ENCODE peak calls at places on chromosomes 12 and 14, in ten cellular contexts. G is testis, V is transverse colon, A is H1, C is endothelial cell of umbilical vein, D is GM12892, S is stomach, N is vagina, X is K562, B is A549. I is an unnamed sample.

GRCh38 chr12:46617167-46617566 is 208.6 kb downstream of the SLC38A4 start:
- DNase-seq in S (no peak), A (no peak), N (no peak), B (no peak), D (no peak), C (no peak), V (peak; percentile 14), G (peak; percentile 44), X (no peak), I (no peak)

GRCh38 chr12:3930216-3930615 is 57.0 kb upstream of the PARP11 start:
- DNase-seq in S (no peak), A (no peak), X (no peak), B (no peak), V (no peak), C (no peak), G (no peak), D (no peak), N (no peak), I (no peak)

GRCh38 chr12:101539148-101539547 is 55.6 kb upstream of the MYBPC1 start:
- DNase-seq in S (no peak), C (no peak), B (no peak), A (no peak), N (no peak), X (no peak), D (no peak), G (peak; percentile 16), V (no peak), I (no peak)

GRCh38 chr12:8077207-8077606 is 4.9 kb upstream of the NECAP1 start:
- DNase-seq in D (no peak), X (no peak), N (no peak), C (peak; percentile 74), G (no peak), S (no peak), V (no peak), B (no peak), A (no peak), I (no peak)

GRCh38 chr12:57726151-57726883 is 12.2 kb downstream of the AGAP2 start:
- DNase-seq in X (no peak), G (peak; percentile 79), C (peak; percentile 74), D (peak; percentile 14), N (peak; percentile 84), V (peak; percentile 87), B (peak; percentile 97), S (peak; percentile 74), A (peak; percentile 65), I (peak; percentile 27)

GRCh38 chr12:113949321-113950305 is 16.5 kb downstream of the RBM19 start:
- DNase-seq in D (no peak), A (no peak), S (no peak), X (no peak), B (no peak), G (no peak), V (no peak), N (no peak), C (no peak), I (no peak)

GRCh38 chr14:74980746-74981661 is 21.7 kb upstream of the EIF2B2 start:
- DNase-seq in B (no peak), N (no peak), S (no peak), V (no peak), G (peak; percentile 10), C (peak; percentile 67), X (no peak), A (no peak), D (no peak), I (no peak)

GRCh38 chr12:33529810-33530209 is 90.2 kb upstream of the SYT10 start:
- DNase-seq in G (no peak), A (no peak), X (no peak), N (no peak), D (no peak), B (no peak), C (no peak), S (no peak), V (no peak), I (no peak)

DNA sequence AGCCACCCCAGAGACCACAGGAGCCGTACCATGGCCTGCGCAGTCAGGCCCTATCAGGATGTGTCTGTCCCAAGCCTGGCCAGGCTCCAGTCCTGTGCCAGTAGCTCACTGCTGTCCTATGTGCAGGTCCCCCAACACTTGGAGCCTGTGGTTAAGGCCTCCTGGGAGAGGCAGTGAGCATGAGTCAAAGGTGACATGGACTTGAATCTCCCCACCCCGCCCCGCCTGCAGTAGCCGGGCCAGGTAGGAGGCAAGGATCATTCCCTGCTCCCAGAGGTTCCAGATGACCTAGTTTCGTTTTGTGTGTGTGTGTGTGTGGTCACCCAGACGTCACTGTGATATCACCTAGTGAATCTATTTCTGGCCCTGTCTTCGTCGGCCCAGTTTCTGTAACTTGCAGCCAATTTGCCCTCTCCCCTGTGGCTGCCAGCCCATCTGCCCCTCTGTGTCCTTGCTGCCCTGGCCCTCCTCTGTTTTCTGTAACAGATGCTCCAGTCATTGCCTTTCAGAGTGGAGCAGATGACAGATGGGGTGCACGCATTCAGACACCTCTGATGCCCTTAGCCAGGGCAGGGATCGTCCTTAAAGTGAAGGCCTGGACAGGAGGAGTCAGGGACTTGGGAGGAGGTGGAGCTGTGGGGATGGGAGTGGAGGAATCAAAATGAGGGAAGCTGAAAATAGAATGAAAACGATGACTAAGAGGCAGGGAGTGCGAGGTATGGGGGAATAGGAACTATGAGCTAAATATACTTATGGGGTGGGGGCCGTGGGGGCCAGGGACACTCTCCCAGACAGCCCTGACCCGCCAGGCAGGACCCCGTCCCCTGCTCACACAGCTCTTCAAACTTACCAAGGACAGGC is 37.4 kb downstream of the SLC6A12 start:
- DNase-seq in D (no peak), X (no peak), C (no peak), B (no peak), V (peak; percentile 75), S (peak; percentile 56), N (no peak), G (peak; percentile 69), A (no peak), I (no peak)
- TF ChIP-seq POLR2A in D (no peak), X (no peak), C (no peak), B (no peak), V (no peak), S (no peak), N (no peak), G (no peak), A (no peak), I (no peak)

DNA sequence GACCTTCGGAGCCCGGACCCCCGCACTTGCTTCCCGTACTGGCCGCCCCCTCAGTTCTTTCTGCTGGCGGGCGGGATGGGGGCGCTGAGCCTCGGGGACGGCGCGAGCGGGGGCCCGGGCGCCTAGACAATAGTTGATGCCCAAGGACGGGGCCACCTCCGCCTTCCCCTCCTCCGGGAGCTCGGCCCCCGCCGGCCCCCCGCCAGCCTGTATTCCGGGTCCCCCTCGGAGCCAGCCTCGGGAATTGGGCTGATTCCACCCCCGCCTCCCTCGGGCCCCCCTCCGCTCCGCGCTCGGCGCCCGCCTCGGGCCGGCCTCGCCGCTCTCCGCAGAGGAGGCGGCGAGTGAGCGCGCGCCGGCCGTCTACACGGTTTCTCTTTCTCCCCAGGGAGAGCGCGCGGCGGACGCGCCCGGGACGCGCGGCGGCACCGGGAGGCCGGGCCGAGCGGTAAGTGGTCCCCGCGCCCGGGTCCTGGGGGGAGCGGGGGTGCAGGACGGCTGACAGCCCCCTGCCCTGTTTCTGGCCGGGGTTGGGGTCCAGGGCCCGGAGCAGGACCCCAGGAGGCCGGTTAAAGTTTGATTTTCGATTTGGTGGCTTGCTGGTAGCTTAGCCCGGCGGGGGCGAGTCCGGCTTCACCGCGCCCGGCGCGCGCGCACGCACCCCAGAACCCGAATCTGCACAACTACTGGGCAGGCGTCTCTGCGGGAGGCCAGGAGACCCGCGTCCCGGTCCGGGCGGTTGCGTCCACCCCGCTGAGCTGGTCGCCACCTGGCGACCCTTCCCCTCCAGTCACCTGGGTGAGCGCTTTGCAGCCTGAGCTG is 413.7 kb downstream of the PCNX1 start:
- DNase-seq in S (peak; percentile 73), B (peak; percentile 46), G (peak; percentile 51), C (peak; percentile 65), D (peak; percentile 45), X (peak; percentile 46), N (no peak), V (peak; percentile 67), A (no peak), I (peak; percentile 79)
- TF ChIP-seq POLR2A in S (no peak), B (no peak), G (no peak), C (no peak), D (no peak), X (no peak), N (peak; percentile 20), V (peak; percentile 29), A (peak; percentile 3), I (peak; percentile 55)

GRCh38 chr14:22493753-22494152 is 95.3 kb downstream of the DAD1 start:
- DNase-seq in A (no peak), D (no peak), V (no peak), B (no peak), C (no peak), G (no peak), N (no peak), X (no peak), S (no peak), I (no peak)

GRCh38 chr14:22492601-22493000 is 96.4 kb downstream of the DAD1 start:
- DNase-seq in X (no peak), A (no peak), S (no peak), B (no peak), C (no peak), G (peak; percentile 39), V (no peak), D (no peak), N (no peak), I (peak; percentile 64)

GRCh38 chr14:22489957-22490950 is 98.8 kb downstream of the DAD1 start:
- DNase-seq in A (no peak), G (no peak), N (no peak), D (no peak), B (no peak), C (no peak), X (no peak), V (no peak), S (no peak), I (no peak)

GRCh38 chr14:22493143-22493542 is 95.9 kb downstream of the DAD1 start:
- DNase-seq in B (no peak), D (no peak), S (no peak), V (no peak), A (no peak), C (no peak), N (no peak), X (no peak), G (no peak), I (no peak)

GRCh38 chr14:22491683-22492483 is 97.1 kb downstream of the DAD1 start:
- DNase-seq in B (no peak), A (no peak), S (no peak), G (no peak), C (no peak), N (no peak), V (no peak), D (no peak), X (no peak), I (no peak)
- TF ChIP-seq POLR2A in B (no peak), A (no peak), S (no peak), G (no peak), C (no peak), N (no peak), V (no peak), D (peak; percentile 85), X (no peak), I (no peak)

GRCh38 chr12:82361461-82361915 is 3.2 kb downstream of the METTL25 start:
- DNase-seq in V (no peak), X (no peak), D (no peak), A (no peak), N (no peak), G (no peak), S (no peak), C (no peak), B (no peak), I (no peak)

GRCh38 chr12:82359115-82359478 is 768 bp downstream of the METTL25 start:
- DNase-seq in D (no peak), N (no peak), C (no peak), A (no peak), B (no peak), G (no peak), V (no peak), S (no peak), X (peak; percentile 11), I (no peak)

GRCh38 chr12:82357340-82357739 is 847 bp downstream of the CCDC59 start:
- DNase-seq in C (no peak), V (no peak), A (no peak), N (no peak), S (no peak), X (no peak), G (no peak), D (no peak), B (no peak), I (no peak)

GRCh38 chr12:82357845-82358199 is 365 bp downstream of the CCDC59 start:
- DNase-seq in N (no peak), X (no peak), G (no peak), B (no peak), A (no peak), C (no peak), V (no peak), D (no peak), S (no peak), I (no peak)

DNA sequence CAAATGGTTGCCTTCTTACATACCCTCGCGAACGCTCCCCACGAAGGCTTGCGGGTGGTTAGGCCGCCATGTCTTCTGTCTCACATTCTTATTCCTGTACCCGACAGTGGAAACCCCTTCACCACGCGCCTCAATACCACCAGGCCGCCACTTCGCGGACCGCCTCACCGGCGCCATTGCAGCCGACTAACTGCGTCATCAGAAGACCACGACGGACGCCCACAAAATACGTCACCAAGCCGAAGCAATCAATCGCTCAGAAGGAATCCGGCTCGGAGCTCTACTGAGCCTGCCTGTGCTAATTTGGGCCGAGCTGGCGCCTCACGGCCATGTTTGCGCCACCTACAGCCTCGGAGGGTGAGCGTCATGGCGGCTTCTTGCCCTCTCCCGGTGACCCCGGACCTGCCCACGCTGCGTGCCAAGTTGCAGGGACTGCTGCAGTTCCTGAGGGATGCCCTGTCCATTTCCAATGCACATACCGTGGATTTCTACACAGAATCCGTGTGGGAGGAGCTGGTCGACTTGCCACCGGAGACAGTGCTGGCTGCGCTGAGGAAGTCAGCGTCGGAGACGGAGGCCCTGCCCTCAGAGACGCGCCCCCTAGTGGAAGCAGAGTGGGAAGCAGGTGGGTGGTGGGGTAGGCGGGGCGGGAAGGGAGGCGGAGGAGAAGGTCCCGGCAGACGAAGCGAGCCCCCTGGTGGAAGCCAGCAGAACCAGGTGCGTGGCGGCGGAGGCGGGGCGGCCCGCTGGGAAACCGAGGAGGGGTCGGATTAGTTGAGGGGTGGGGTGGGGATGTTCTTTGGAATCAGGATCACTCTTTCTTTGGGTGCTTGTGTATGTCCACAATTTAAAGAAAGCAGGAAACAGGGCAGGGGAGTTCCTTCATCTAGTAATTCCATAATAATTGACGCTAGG is at the start of the genes CCDC59 and METTL25:
- DNase-seq in B (peak; percentile 66), N (peak; percentile 97), X (peak; percentile 88), C (peak; percentile 98), G (peak; percentile 99), V (peak; percentile 99), S (peak; percentile 97), D (peak; percentile 72), A (peak; percentile 95), I (peak; percentile 99)
- TF ChIP-seq POLR2A in B (peak; percentile 59), N (peak; percentile 50), X (peak; percentile 93), C (no peak), G (no peak), V (peak; percentile 90), S (peak; percentile 18), D (peak; percentile 94), A (peak; percentile 89), I (peak; percentile 64)